ENCODE peak calls at places on chromosomes 12 and 14, in six cellular contexts. N is RWPE1; O is CD8-positive, alpha-beta T cell; J is body of pancreas; I is pancreas; R is lung. V is an unnamed sample.
A peak's percentile ranks its signal among the peaks of the same experiment; 100 is the strongest.

GRCh38 chr12:104505095-104505819 is 48.5 kb downstream of the CHST11 start:
- DNase-seq in N (no peak), O (no peak), J (no peak), I (no peak), R (no peak), V (no peak)

GRCh38 chr12:106138279-106138645 is 492 bp downstream of the NUAK1 start:
- DNase-seq in J (peak; percentile 23), N (no peak), R (no peak), I (peak; percentile 25), O (no peak), V (peak; percentile 28)

GRCh38 chr14:22403286-22403685 is 185.7 kb downstream of the DAD1 start:
- DNase-seq in R (no peak), I (no peak), J (no peak), N (no peak), O (no peak), V (no peak)

GRCh38 chr14:58408681-58409080 is 13.0 kb downstream of the TOMM20L start:
- DNase-seq in R (no peak), N (no peak), J (no peak), I (no peak), O (no peak), V (peak; percentile 28)

GRCh38 chr14:21408152-21408551 is 24.3 kb upstream of the SUPT16H start:
- DNase-seq in J (no peak), N (peak; percentile 44), I (no peak), R (no peak), O (no peak), V (no peak)

GRCh38 chr12:124416516-124417395 is 121.9 kb downstream of the RFLNA start:
- DNase-seq in R (no peak), N (no peak), O (no peak), I (no peak), J (no peak), V (no peak)

GRCh38 chr12:23666866-23667265 is 282.6 kb downstream of the SOX5 start:
- DNase-seq in O (no peak), J (no peak), N (no peak), R (no peak), I (no peak), V (no peak)

GRCh38 chr12:114013601-114014345 is 47.6 kb upstream of the RBM19 start:
- DNase-seq in J (no peak), I (no peak), R (no peak), N (peak; percentile 18), O (no peak), V (no peak)

GRCh38 chr12:102281231-102281630 is 83.6 kb upstream of the PMCH start:
- DNase-seq in I (no peak), N (no peak), J (no peak), R (no peak), O (no peak), V (no peak)

GRCh38 chr14:92846162-92846897 is 52.2 kb downstream of the GOLGA5 start:
- DNase-seq in J (no peak), O (no peak), I (no peak), R (no peak), N (peak; percentile 54), V (no peak)

GRCh38 chr12:58583541-58583940 is 336.8 kb downstream of the LRIG3 start:
- DNase-seq in I (no peak), O (no peak), N (no peak), J (no peak), R (no peak), V (no peak)

GRCh38 chr12:85874064-85874463 is at the start of gene NTS:
- DNase-seq in J (no peak), O (no peak), I (no peak), R (no peak), N (no peak), V (no peak)

GRCh38 chr12:84069079-84069661 is 843.4 kb downstream of the SLC6A15 start:
- DNase-seq in J (no peak), O (no peak), I (no peak), N (no peak), R (no peak), V (no peak)

GRCh38 chr12:43882578-43883178 is 46.8 kb downstream of the TMEM117 start:
- DNase-seq in I (no peak), N (peak; percentile 53), R (no peak), O (no peak), J (no peak), V (peak; percentile 25)

GRCh38 chr12:32896438-32897275 is at the start of gene PKP2:
- DNase-seq in N (peak; percentile 94), J (peak; percentile 87), R (peak; percentile 71), O (no peak), I (peak; percentile 90), V (no peak)

GRCh38 chr12:120089796-120090195 is 26.8 kb downstream of the RAB35 start:
- DNase-seq in R (no peak), N (no peak), I (no peak), O (no peak), J (no peak), V (no peak)

GRCh38 chr12:121590476-121591143 is 9.8 kb upstream of the KDM2B start:
- DNase-seq in I (no peak), R (no peak), O (peak; percentile 37), J (no peak), N (peak; percentile 37), V (no peak)

GRCh38 chr12:2339022-2339431 is 286.2 kb downstream of the CACNA1C start:
- DNase-seq in J (no peak), O (no peak), R (no peak), N (no peak), I (no peak), V (no peak)

GRCh38 chr12:53236443-53237111 is 4.6 kb upstream of the RARG start:
- DNase-seq in I (no peak), O (no peak), R (no peak), J (no peak), N (no peak), V (no peak)

GRCh38 chr12:55068416-55069010 is 48.7 kb downstream of the NEUROD4 start:
- DNase-seq in J (peak; percentile 22), O (no peak), R (peak; percentile 32), N (peak; percentile 60), I (peak; percentile 17), V (no peak)

GRCh38 chr12:13204428-13204827 is 7.9 kb downstream of the EMP1 start:
- DNase-seq in I (no peak), N (no peak), O (no peak), J (no peak), R (no peak), V (no peak)

GRCh38 chr12:132776816-132777568 is 15.4 kb upstream of the ANKLE2 start:
- DNase-seq in R (no peak), O (no peak), J (no peak), I (no peak), N (no peak), V (no peak)

GRCh38 chr12:93379432-93380308 is 1.9 kb downstream of the NUDT4 start:
- DNase-seq in J (no peak), R (no peak), O (no peak), N (no peak), I (no peak), V (no peak)

GRCh38 chr12:93378373-93379310 is 917 bp downstream of the NUDT4 start:
- DNase-seq in R (peak; percentile 51), I (peak; percentile 39), O (peak; percentile 18), J (peak; percentile 34), N (peak; percentile 45), V (peak; percentile 6)

GRCh38 chr12:93377252-93377542 is 528 bp upstream of the NUDT4 start:
- DNase-seq in O (no peak), N (no peak), J (no peak), R (no peak), I (no peak), V (no peak)

GRCh38 chr12:93380480-93381121 is 2.9 kb downstream of the NUDT4 start:
- DNase-seq in O (no peak), I (no peak), N (peak; percentile 52), J (no peak), R (no peak), V (no peak)

GRCh38 chr12:93381183-93381975 is 3.7 kb downstream of the NUDT4 start:
- DNase-seq in N (no peak), R (no peak), I (no peak), O (no peak), J (no peak), V (no peak)
- H3K27ac ChIP-seq in N (no peak overlapping the region), R (peak overlapping the region; percentile 53), I (peak overlapping the region; percentile 93), O (no peak overlapping the region), J (peak overlapping the region; percentile 48), V (no peak overlapping the region)

GRCh38 chr12:34607520-34608195 is 585.4 kb downstream of the ALG10 start:
- DNase-seq in I (no peak), N (no peak), J (no peak), O (no peak), R (no peak), V (no peak)
- H3K27ac ChIP-seq in I (no peak overlapping the region), N (no peak overlapping the region), J (no peak overlapping the region), O (no peak overlapping the region), R (no peak overlapping the region), V (no peak overlapping the region)

DNA sequence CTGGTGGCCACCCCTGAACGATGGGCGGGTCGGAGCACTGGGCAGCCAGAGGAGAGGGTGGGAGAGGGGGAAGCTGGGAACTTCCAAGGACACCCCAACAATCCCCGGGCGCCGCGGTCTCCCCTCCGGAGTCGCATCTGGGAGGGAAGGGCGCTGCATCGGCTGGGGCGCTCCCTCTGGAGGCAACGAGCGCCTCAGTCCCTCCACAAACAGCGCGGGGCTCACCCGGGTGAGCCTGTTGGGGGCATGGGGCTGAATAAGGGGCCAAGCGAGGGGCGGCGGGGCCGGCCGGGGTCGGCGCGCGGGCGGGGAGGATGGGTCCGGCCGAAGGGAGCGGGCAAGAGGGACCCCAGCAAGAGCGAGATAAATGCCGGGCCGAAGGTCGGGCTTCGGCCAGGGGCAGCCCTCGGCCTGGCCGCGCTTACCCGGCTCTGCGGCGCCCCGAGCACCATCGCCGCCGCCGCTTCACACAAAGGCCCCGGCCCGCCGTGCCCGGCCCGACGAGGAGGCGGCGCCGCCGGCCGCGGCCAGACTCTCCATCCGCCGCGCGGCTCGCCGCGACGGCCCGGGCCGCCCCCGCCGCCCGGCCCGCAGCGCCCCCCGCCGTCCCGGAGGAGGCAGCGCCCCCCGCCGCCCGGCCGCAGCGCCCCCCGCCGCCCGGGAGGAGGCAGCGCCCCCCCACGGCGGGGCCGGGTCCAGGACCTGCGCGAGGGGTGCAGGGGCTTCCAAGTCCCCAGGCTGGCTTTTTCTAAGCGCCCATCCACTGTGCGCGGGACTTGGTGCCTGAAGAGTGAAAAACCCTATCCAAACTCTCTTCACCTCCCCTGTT is at the start of gene ZBTB39:
- DNase-seq in I (peak; percentile 41), R (no peak), O (peak; percentile 49), J (peak; percentile 61), N (peak; percentile 85), V (peak; percentile 57)
- H3K27ac ChIP-seq in I (peak within 1 kb of the TSS; percentile 34), R (peak within 1 kb of the TSS; percentile 30), O (peak within 1 kb of the TSS; percentile 39), J (peak within 1 kb of the TSS; percentile 51), N (peak within 1 kb of the TSS; percentile 71), V (peak within 1 kb of the TSS; percentile 73)

DNA sequence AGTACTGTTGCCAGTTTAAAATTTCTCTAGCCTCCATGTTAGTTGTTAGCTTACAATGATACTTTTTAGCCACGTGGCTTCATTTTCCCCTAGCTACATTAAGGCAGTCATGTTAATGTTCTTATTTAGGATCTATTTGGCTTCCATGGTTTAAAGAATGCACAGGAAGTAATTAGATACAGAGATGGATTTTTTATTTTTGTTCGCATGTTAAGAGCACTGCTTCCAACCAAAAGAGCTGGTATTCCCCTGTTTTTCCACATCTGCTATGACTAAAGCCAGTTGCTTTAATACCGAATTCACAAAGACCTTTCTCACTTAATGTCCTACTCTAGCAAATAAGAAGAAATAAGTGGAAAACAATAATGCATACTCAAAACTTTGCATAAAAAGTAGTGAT is 45.1 kb downstream of the PRORP start:
- DNase-seq in O (no peak), N (no peak), J (no peak), I (no peak), R (no peak), V (no peak)
- H3K27ac ChIP-seq in O (no peak overlapping the region), N (no peak overlapping the region), J (no peak overlapping the region), I (no peak overlapping the region), R (no peak overlapping the region), V (no peak overlapping the region)

V was measured in substantia nigra.